ENCODE peak calls at places on chromosomes 13 and 19, in nine cellular contexts. O is astrocyte of the spinal cord; B is AG09319; F is activated naive CD8-positive, alpha-beta T cell treated with anti-CD3 and anti-CD28 coated beads, Interleukin-2, amount 50 U/mL, for 24 hours; V is small intestine; C is ELF-1; L is NCI-H82; R is thoracic aorta; W is tibial artery. P is an unnamed sample.

GRCh38 chr13:114112231-114112825 is 20.1 kb downstream of the RASA3 start:
- DNase-seq in L (no peak), B (no peak), R (no peak), F (no peak), C (peak; percentile 49), O (peak; percentile 39), W (peak; percentile 12), V (no peak), P (no peak)

GRCh38 chr13:78785764-78786163 is 126.8 kb upstream of the OBI1 start:
- DNase-seq in V (no peak), O (no peak), C (no peak), B (no peak), R (no peak), W (no peak), L (no peak), F (no peak), P (no peak)

GRCh38 chr13:25253702-25254101 is 33.6 kb downstream of the MTMR6 start:
- DNase-seq in V (no peak), B (no peak), L (no peak), R (no peak), O (no peak), C (no peak), F (no peak), W (no peak), P (no peak)

GRCh38 chr13:93788456-93788855 is 561.8 kb downstream of the GPC6 start:
- DNase-seq in F (no peak), W (no peak), C (no peak), B (no peak), V (no peak), O (no peak), R (no peak), L (no peak), P (no peak)

GRCh38 chr13:111177803-111178389 is 62.8 kb downstream of the ARHGEF7 start:
- DNase-seq in W (no peak), F (no peak), V (no peak), R (no peak), L (no peak), B (no peak), C (no peak), O (peak; percentile 91), P (no peak)

GRCh38 chr19:1052349-1052967 is 12.6 kb downstream of the ABCA7 start:
- DNase-seq in V (no peak), C (no peak), O (no peak), R (no peak), B (no peak), L (no peak), W (no peak), F (no peak), P (no peak)

GRCh38 chr19:7515471-7516226 is at the start of gene ZNF358:
- DNase-seq in L (peak; percentile 78), C (peak; percentile 71), V (peak; percentile 80), B (peak; percentile 45), F (peak; percentile 63), W (peak; percentile 69), O (peak; percentile 58), R (peak; percentile 19), P (peak; percentile 47)

GRCh38 chr19:6264077-6264445 is 15.7 kb downstream of the MLLT1 start:
- DNase-seq in F (no peak), O (peak; percentile 45), R (no peak), W (no peak), V (no peak), C (no peak), B (no peak), L (no peak), P (peak; percentile 40)

GRCh38 chr19:18417250-18418033 is 1.8 kb upstream of the SSBP4 start:
- DNase-seq in R (no peak), F (no peak), V (no peak), W (peak; percentile 69), B (no peak), O (peak; percentile 90), L (peak; percentile 97), C (peak; percentile 90), P (peak; percentile 60)

GRCh38 chr19:48568345-48568886 is 16.4 kb downstream of the SULT2B1 start:
- DNase-seq in L (peak; percentile 65), W (peak; percentile 91), F (no peak), O (peak; percentile 89), C (peak; percentile 80), R (peak; percentile 80), V (peak; percentile 88), B (peak; percentile 75), P (peak; percentile 58)

GRCh38 chr13:97521726-97522125 is 87.8 kb downstream of the RAP2A start:
- DNase-seq in L (peak; percentile 10), R (no peak), W (no peak), C (no peak), O (no peak), V (no peak), B (no peak), F (no peak), P (peak; percentile 8)

GRCh38 chr19:46480409-46480808 is 9.0 kb upstream of the PNMA8A start:
- DNase-seq in L (peak; percentile 61), W (no peak), R (no peak), V (no peak), B (no peak), O (peak; percentile 76), C (peak; percentile 50), F (no peak), P (peak; percentile 90)

GRCh38 chr13:113183450-113184129 is 24.9 kb downstream of the PCID2 start:
- DNase-seq in R (no peak), O (peak; percentile 26), C (no peak), V (no peak), B (no peak), L (no peak), F (no peak), W (no peak), P (no peak)

GRCh38 chr13:49098771-49099512 is 121.2 kb upstream of the MLNR start:
- DNase-seq in O (peak; percentile 23), F (no peak), V (peak; percentile 65), W (no peak), B (no peak), L (peak; percentile 7), C (no peak), R (no peak), P (no peak)

GRCh38 chr13:44108345-44108858 is 228.7 kb downstream of the LACC1 start:
- DNase-seq in R (no peak), F (no peak), L (no peak), B (no peak), O (no peak), W (peak; percentile 31), V (peak; percentile 99), C (peak; percentile 64), P (no peak)

GRCh38 chr19:46494115-46494935 is 1.3 kb downstream of the PNMA8B start:
- DNase-seq in C (no peak), W (no peak), O (no peak), B (no peak), R (no peak), L (no peak), F (no peak), V (no peak), P (no peak)

GRCh38 chr19:858868-859843 is at the start of gene CFD:
- DNase-seq in B (no peak), W (peak; percentile 82), O (no peak), F (no peak), R (no peak), V (no peak), L (no peak), C (peak; percentile 62), P (no peak)

GRCh38 chr13:110301606-110302131 is 5.3 kb downstream of the COL4A1 start:
- DNase-seq in R (no peak), W (no peak), C (peak; percentile 63), B (no peak), V (no peak), L (no peak), O (peak; percentile 56), F (no peak), P (no peak)

GRCh38 chr19:33557720-33558119 is 36.1 kb upstream of the PEPD start:
- DNase-seq in W (no peak), F (no peak), L (no peak), O (no peak), B (no peak), C (no peak), V (no peak), R (no peak), P (no peak)

GRCh38 chr13:109389892-109390345 is 396.5 kb downstream of the IRS2 start:
- DNase-seq in V (no peak), O (no peak), F (no peak), C (no peak), R (no peak), B (no peak), L (no peak), W (no peak), P (no peak)

GRCh38 chr13:73754727-73755292 is 379.4 kb downstream of the KLF12 start:
- DNase-seq in R (no peak), V (peak; percentile 83), C (peak; percentile 30), W (no peak), O (peak; percentile 75), B (peak; percentile 19), F (peak; percentile 12), L (peak; percentile 86), P (peak; percentile 78)

GRCh38 chr13:39353988-39354387 is 249.0 kb downstream of the LHFPL6 start:
- DNase-seq in C (no peak), F (no peak), O (peak; percentile 56), B (no peak), V (no peak), L (no peak), W (no peak), R (no peak), P (no peak)

GRCh38 chr13:67095621-67096020 is 134.5 kb downstream of the PCDH9 start:
- DNase-seq in B (no peak), V (no peak), W (no peak), C (no peak), F (no peak), R (no peak), O (no peak), L (no peak), P (no peak)

GRCh38 chr13:51222510-51223283 is 499 bp downstream of the FAM124A start:
- DNase-seq in F (no peak), B (no peak), C (peak; percentile 59), O (no peak), L (peak; percentile 81), R (no peak), V (peak; percentile 1), W (no peak), P (peak; percentile 68)

GRCh38 chr19:2385053-2385721 is 25.1 kb downstream of the TMPRSS9 start:
- DNase-seq in O (peak; percentile 71), L (peak; percentile 91), W (no peak), C (peak; percentile 92), V (peak; percentile 81), B (peak; percentile 40), F (no peak), R (no peak), P (peak; percentile 96)

GRCh38 chr19:43229315-43229714 is 23.9 kb upstream of the PSG4 start:
- DNase-seq in W (no peak), C (peak; percentile 14), F (no peak), L (peak; percentile 75), O (no peak), V (no peak), R (no peak), B (no peak), P (no peak)

GRCh38 chr13:38348890-38349289 is 761 bp upstream of the UFM1 start:
- DNase-seq in F (peak; percentile 29), L (peak; percentile 35), B (no peak), W (no peak), C (peak; percentile 3), V (peak; percentile 61), R (no peak), O (peak; percentile 48), P (no peak)

GRCh38 chr19:17300992-17301585 is 2.1 kb downstream of the ABHD8 start:
- DNase-seq in O (no peak), F (no peak), W (no peak), B (no peak), C (no peak), L (no peak), R (no peak), V (no peak), P (no peak)

GRCh38 chr19:42246143-42246868 is 3.9 kb upstream of the GSK3A start:
- DNase-seq in O (peak; percentile 83), W (peak; percentile 84), L (peak; percentile 72), R (peak; percentile 55), F (no peak), C (peak; percentile 76), B (peak; percentile 56), V (peak; percentile 68), P (no peak)

GRCh38 chr13:42155251-42155650 is 106.8 kb downstream of the DGKH start:
- DNase-seq in W (no peak), L (no peak), V (no peak), B (no peak), O (no peak), F (no peak), R (no peak), C (no peak), P (no peak)

GRCh38 chr13:110559429-110559943 is 2.0 kb downstream of the RAB20 start:
- DNase-seq in F (no peak), R (no peak), B (no peak), C (no peak), L (no peak), W (peak; percentile 55), O (peak; percentile 15), V (peak; percentile 75), P (no peak)